ENCODE peak calls at places on chromosomes 13 and 19, in five cellular contexts. V, Q, P, S and Y are unnamed samples.

GRCh38 chr19:39038098-39038497 is 5.7 kb upstream of the FBXO27 start:
- DNase-seq in V (no peak), Q (no peak), P (peak; percentile 24), S (no peak), Y (peak; percentile 50)

GRCh38 chr19:38989066-38989605 is 13.6 kb upstream of the FBXO17 start:
- DNase-seq in V (no peak), Q (no peak), P (no peak), S (no peak), Y (peak; percentile 17)

GRCh38 chr13:102139626-102140025 is 262.2 kb downstream of the FGF14 start:
- DNase-seq in V (no peak), Q (no peak), P (no peak), S (no peak), Y (no peak)

GRCh38 chr13:113861433-113862030 is 2.3 kb downstream of the GAS6 start:
- DNase-seq in V (peak; percentile 48), Q (no peak), P (peak; percentile 11), S (no peak), Y (no peak)

GRCh38 chr13:97719759-97720158 is 233.7 kb upstream of the IPO5 start:
- DNase-seq in V (no peak), Q (no peak), P (no peak), S (no peak), Y (no peak)

GRCh38 chr19:18353378-18354005 is 13.1 kb downstream of the PGPEP1 start:
- DNase-seq in V (no peak), Q (no peak), P (no peak), S (no peak), Y (no peak)

GRCh38 chr19:18850560-18851375 is 19.0 kb downstream of the UPF1 start:
- DNase-seq in V (no peak), Q (no peak), P (no peak), S (no peak), Y (no peak)

GRCh38 chr13:99894835-99895427 is 76.6 kb downstream of the ZIC5 start:
- DNase-seq in V (no peak), Q (no peak), P (no peak), S (no peak), Y (no peak)

GRCh38 chr13:91017031-91017668 is 330.3 kb upstream of the MIR17HG start:
- DNase-seq in V (no peak), Q (no peak), P (peak; percentile 37), S (no peak), Y (peak; percentile 3)

GRCh38 chr13:51681037-51681678 is 96.9 kb downstream of the WDFY2 start:
- DNase-seq in V (no peak), Q (no peak), P (no peak), S (no peak), Y (peak; percentile 68)

GRCh38 chr13:113616991-113617749 is 32.6 kb downstream of the TFDP1 start:
- DNase-seq in V (no peak), Q (no peak), P (no peak), S (no peak), Y (no peak)

GRCh38 chr19:20367811-20368294 is 197.7 kb downstream of the ZNF737 start:
- DNase-seq in V (no peak), Q (no peak), P (no peak), S (no peak), Y (no peak)

GRCh38 chr13:112891477-112892401 is 77.3 kb upstream of the MCF2L start:
- DNase-seq in V (no peak), Q (no peak), P (no peak), S (no peak), Y (no peak)

GRCh38 chr19:8695911-8696310 is 2.7 kb downstream of the ACTL9 start:
- DNase-seq in V (no peak), Q (no peak), P (no peak), S (no peak), Y (no peak)

GRCh38 chr13:47904239-47904638 is 96.8 kb downstream of the SUCLA2 start:
- DNase-seq in V (no peak), Q (no peak), P (no peak), S (no peak), Y (no peak)

GRCh38 chr19:19386373-19386869 is 19.1 kb upstream of the GATAD2A start:
- DNase-seq in V (no peak), Q (no peak), P (no peak), S (no peak), Y (no peak)

GRCh38 chr19:33296473-33297060 is 5.8 kb downstream of the CEBPA start:
- DNase-seq in V (peak; percentile 28), Q (no peak), P (peak; percentile 4), S (no peak), Y (no peak)

GRCh38 chr19:18939922-18940775 is 868 bp downstream of the HOMER3 start:
- DNase-seq in V (peak; percentile 56), Q (no peak), P (peak; percentile 44), S (no peak), Y (peak; percentile 40)

GRCh38 chr19:862529-863304 is 3.3 kb downstream of the CFD start:
- DNase-seq in V (peak; percentile 83), Q (peak; percentile 78), P (no peak), S (peak; percentile 63), Y (no peak)

GRCh38 chr19:7873304-7874079 is 698 bp downstream of the PRR36 start:
- DNase-seq in V (no peak), Q (no peak), P (no peak), S (no peak), Y (no peak)

GRCh38 chr13:114224201-114224600 is 10.5 kb upstream of the CDC16 start:
- DNase-seq in V (no peak), Q (no peak), P (no peak), S (no peak), Y (no peak)

GRCh38 chr19:10289836-10290438 is at the start of gene ICAM5:
- DNase-seq in V (no peak), Q (no peak), P (no peak), S (no peak), Y (no peak)

GRCh38 chr13:51943721-51944120 is 67.5 kb downstream of the ATP7B start:
- DNase-seq in V (no peak), Q (no peak), P (no peak), S (no peak), Y (no peak)